ENCODE peak calls at places on chromosomes 1 and 21, in eight cellular contexts. Q is DMS53, N is NCI-H748 treated with DMSO at 0.1 percent for 48 hours, Y is AG08395, D is adrenal gland, X is PC-9, U is NCI-H524, G is M059J. S is an unnamed sample.

GRCh38 chr1:168405931-168406330 is 125.3 kb downstream of the TBX19 start:
- DNase-seq in D (no peak), U (no peak), N (no peak), Q (no peak), G (peak), Y (no peak), X (no peak), S (no peak)

GRCh38 chr1:94209425-94209824 is 28.0 kb downstream of the ARHGAP29 start:
- DNase-seq in U (no peak), Y (peak), X (no peak), N (no peak), Q (no peak), D (no peak), G (peak), S (no peak)

GRCh38 chr21:45259206-45259795 is 28.4 kb downstream of the POFUT2 start:
- DNase-seq in U (peak), N (no peak), Y (no peak), D (peak), Q (no peak), G (no peak), X (no peak), S (no peak)

GRCh38 chr1:181469829-181470228 is 13.5 kb upstream of the CACNA1E start:
- DNase-seq in U (no peak), D (peak), Q (peak), G (peak), Y (peak), N (no peak), X (peak), S (no peak)

GRCh38 chr1:2098839-2099785 is 48.9 kb downstream of the PRKCZ start:
- DNase-seq in Y (no peak), U (no peak), X (no peak), D (no peak), N (no peak), Q (no peak), G (no peak), S (no peak)

GRCh38 chr1:2535455-2535854 is 5.4 kb upstream of the HES5 start:
- DNase-seq in Q (peak), Y (no peak), G (no peak), X (no peak), N (no peak), D (no peak), U (no peak), S (no peak)

GRCh38 chr1:27116697-27117096 is 38.2 kb downstream of the SLC9A1 start:
- DNase-seq in N (no peak), D (no peak), Y (peak), U (no peak), X (no peak), G (peak), Q (no peak), S (no peak)

GRCh38 chr1:183675883-183676282 is 22.8 kb upstream of the APOBEC4 start:
- DNase-seq in Y (no peak), U (no peak), N (no peak), G (no peak), X (no peak), D (no peak), Q (no peak), S (no peak)

GRCh38 chr21:44006656-44007055 is 5.5 kb upstream of the TRAPPC10 start:
- DNase-seq in U (no peak), N (no peak), G (peak), D (no peak), X (no peak), Q (no peak), Y (peak), S (no peak)

GRCh38 chr1:159180516-159180915 is 9.1 kb downstream of the CADM3 start:
- DNase-seq in D (no peak), G (no peak), N (no peak), X (no peak), Q (no peak), Y (no peak), U (no peak), S (no peak)

GRCh38 chr1:21123287-21123961 is 53.3 kb downstream of the EIF4G3 start:
- DNase-seq in D (no peak), Y (no peak), Q (no peak), N (no peak), G (peak), X (no peak), U (no peak), S (no peak)

GRCh38 chr1:197763307-197763706 is 12.0 kb downstream of the DENND1B start:
- DNase-seq in D (no peak), Q (no peak), G (peak), N (no peak), U (no peak), X (no peak), Y (no peak), S (no peak)

GRCh38 chr1:227780101-227781044 is 35.1 kb upstream of the PRSS38 start:
- DNase-seq in G (no peak), X (no peak), Y (no peak), Q (no peak), U (no peak), D (peak), N (no peak), S (no peak)

GRCh38 chr1:10866314-10867091 is 70.1 kb upstream of the CASZ1 start:
- DNase-seq in D (peak), Q (peak), Y (no peak), N (peak), G (peak), X (no peak), U (no peak), S (no peak)

GRCh38 chr1:94884101-94884875 is 42.6 kb downstream of the CNN3 start:
- DNase-seq in G (peak), N (no peak), Q (peak), X (peak), U (no peak), D (no peak), Y (peak), S (no peak)

GRCh38 chr1:1331068-1331965 is at the start of gene TAS1R3:
- DNase-seq in Y (no peak), N (no peak), X (no peak), U (no peak), D (no peak), G (peak), Q (peak), S (peak)

GRCh38 chr1:164565356-164565755 is 6.4 kb downstream of the PBX1 start:
- DNase-seq in Y (no peak), N (no peak), Q (no peak), X (no peak), D (no peak), U (no peak), G (no peak), S (no peak)

GRCh38 chr1:40690919-40691537 is 476 bp upstream of the NFYC start:
- DNase-seq in N (no peak), U (no peak), Q (no peak), G (no peak), X (no peak), D (no peak), Y (no peak), S (no peak)

GRCh38 chr1:245585252-245585959 is 430.6 kb downstream of the KIF26B start:
- DNase-seq in Y (peak), U (no peak), X (no peak), Q (no peak), N (no peak), G (peak), D (peak), S (no peak)

S was measured in T1000.